ENCODE peak calls at places on chromosome X, in seven cellular contexts. X, F, G, C, Y, J and O are unnamed samples.

GRCh38 chrX:11533211-11533651 is 132.5 kb downstream of the ARHGAP6 start:
- DNase-seq in X (peak; percentile 55), F (no peak), G (peak; percentile 82), C (no peak), Y (peak; percentile 48), J (no peak), O (peak; percentile 59)

GRCh38 chrX:28997716-28998115 is 410.5 kb downstream of the IL1RAPL1 start:
- DNase-seq in X (no peak), F (no peak), G (no peak), C (no peak), Y (no peak), J (no peak), O (no peak)

GRCh38 chrX:40153335-40154221 is 55.8 kb upstream of the BCOR start:
- DNase-seq in X (no peak), F (peak; percentile 31), G (peak; percentile 74), C (no peak), Y (no peak), J (no peak), O (peak; percentile 48)

GRCh38 chrX:9902651-9903050 is 64.5 kb upstream of the CLDN34 start:
- DNase-seq in X (no peak), F (peak; percentile 10), G (no peak), C (peak; percentile 15), Y (no peak), J (no peak), O (no peak)

GRCh38 chrX:43121637-43122036 is 343.7 kb upstream of the PPP1R2C start:
- DNase-seq in X (no peak), F (no peak), G (peak; percentile 14), C (no peak), Y (no peak), J (no peak), O (no peak)

GRCh38 chrX:1593286-1594271 is 2.2 kb downstream of the AKAP17A start:
- DNase-seq in X (no peak), F (no peak), G (no peak), C (no peak), Y (no peak), J (no peak), O (no peak)

GRCh38 chrX:152139589-152139988 is 1.2 kb upstream of the MAGEA10 start:
- DNase-seq in X (no peak), F (no peak), G (no peak), C (no peak), Y (no peak), J (no peak), O (no peak)

GRCh38 chrX:13808865-13809264 is 8.0 kb downstream of the GPM6B start:
- DNase-seq in X (no peak), F (no peak), G (no peak), C (no peak), Y (no peak), J (no peak), O (no peak)

GRCh38 chrX:2913118-2913517 is 16.0 kb downstream of the ARSD start:
- DNase-seq in X (no peak), F (no peak), G (peak; percentile 1), C (no peak), Y (no peak), J (no peak), O (no peak)

GRCh38 chrX:96394566-96394965 is 290.1 kb upstream of the DIAPH2 start:
- DNase-seq in X (no peak), F (no peak), G (no peak), C (no peak), Y (no peak), J (no peak), O (no peak)

GRCh38 chrX:13487731-13488505 is 81.5 kb upstream of the EGFL6 start:
- DNase-seq in X (peak; percentile 38), F (peak; percentile 6), G (peak; percentile 76), C (peak; percentile 66), Y (peak; percentile 42), J (no peak), O (peak; percentile 55)

GRCh38 chrX:135383249-135383648 is 38.5 kb upstream of the SMIM10L2A start:
- DNase-seq in X (no peak), F (no peak), G (no peak), C (no peak), Y (no peak), J (no peak), O (no peak)

GRCh38 chrX:111352424-111352823 is 59.6 kb downstream of the DCX start:
- DNase-seq in X (peak; percentile 85), F (no peak), G (no peak), C (no peak), Y (no peak), J (no peak), O (peak; percentile 48)

GRCh38 chrX:10022273-10022541 is 55.0 kb downstream of the CLDN34 start:
- DNase-seq in X (no peak), F (no peak), G (no peak), C (no peak), Y (no peak), J (no peak), O (no peak)

GRCh38 chrX:151983186-151983585 is 8.7 kb upstream of the GABRE start:
- DNase-seq in X (no peak), F (no peak), G (no peak), C (no peak), Y (no peak), J (no peak), O (no peak)

GRCh38 chrX:136528645-136529315 is 3.2 kb upstream of the VGLL1 start:
- DNase-seq in X (no peak), F (no peak), G (peak; percentile 9), C (no peak), Y (no peak), J (no peak), O (no peak)

GRCh38 chrX:4831574-4831973 is 1118.1 kb upstream of the PRKX start:
- DNase-seq in X (no peak), F (no peak), G (no peak), C (no peak), Y (no peak), J (no peak), O (no peak)

GRCh38 chrX:1392376-1393130 is 640 bp upstream of the SLC25A6 start:
- DNase-seq in X (no peak), F (no peak), G (peak; percentile 52), C (no peak), Y (no peak), J (peak; percentile 50), O (no peak)

GRCh38 chrX:108001218-108001814 is 19.1 kb upstream of the TEX13B start:
- DNase-seq in X (peak; percentile 56), F (no peak), G (peak; percentile 51), C (no peak), Y (peak; percentile 1), J (no peak), O (peak; percentile 54)